ENCODE peak calls at places on chromosomes 12 and 14, in six cellular contexts. One of them, this sample, is unnamed.

GRCh38 chr12:60212159-60213000 is 616.6 kb downstream of the SLC16A7 start:
- DNase-seq in H1: no peak
- DNase-seq in mesenchymal stem cell: no peak
- DNase-seq in mesendoderm: no peak
- DNase-seq in neuronal stem cell: no peak
- DNase-seq in IMR-90: no peak
- DNase-seq in this sample: no peak

GRCh38 chr12:32477714-32478113 is 78.4 kb downstream of the FGD4 start:
- DNase-seq in H1: no peak
- DNase-seq in IMR-90: no peak
- DNase-seq in mesenchymal stem cell: no peak
- DNase-seq in mesendoderm: no peak
- DNase-seq in neuronal stem cell: no peak
- DNase-seq in this sample: no peak

GRCh38 chr14:79551591-79551990 is 659.7 kb downstream of the DIO2 start:
- DNase-seq in H1: no peak
- DNase-seq in IMR-90: no peak
- DNase-seq in neuronal stem cell: no peak
- DNase-seq in mesenchymal stem cell: no peak
- DNase-seq in mesendoderm: no peak
- DNase-seq in this sample: no peak

GRCh38 chr14:80211143-80212024 is at the start of gene DIO2:
- DNase-seq in neuronal stem cell: no peak
- DNase-seq in mesendoderm: peak; percentile 43
- DNase-seq in H1: no peak
- DNase-seq in mesenchymal stem cell: no peak
- DNase-seq in IMR-90: peak; percentile 31
- DNase-seq in this sample: peak; percentile 36

GRCh38 chr12:126772171-126772864 is 1494.7 kb upstream of the TMEM132C start:
- DNase-seq in neuronal stem cell: no peak
- DNase-seq in mesendoderm: peak; percentile 25
- DNase-seq in H1: no peak
- DNase-seq in IMR-90: peak; percentile 2
- DNase-seq in mesenchymal stem cell: no peak
- DNase-seq in this sample: no peak

GRCh38 chr12:111976291-111976690 is 36.7 kb downstream of the TMEM116 start:
- DNase-seq in mesenchymal stem cell: peak; percentile 18
- DNase-seq in mesendoderm: no peak
- DNase-seq in H1: no peak
- DNase-seq in neuronal stem cell: no peak
- DNase-seq in IMR-90: no peak
- DNase-seq in this sample: no peak

GRCh38 chr12:130992979-130993538 is 39.4 kb downstream of the ADGRD1 start:
- DNase-seq in H1: no peak
- DNase-seq in mesenchymal stem cell: no peak
- DNase-seq in IMR-90: no peak
- DNase-seq in neuronal stem cell: no peak
- DNase-seq in mesendoderm: no peak
- DNase-seq in this sample: no peak

GRCh38 chr12:12024958-12025682 is 45.6 kb upstream of the BCL2L14 start:
- DNase-seq in IMR-90: no peak
- DNase-seq in H1: no peak
- DNase-seq in mesendoderm: no peak
- DNase-seq in neuronal stem cell: no peak
- DNase-seq in mesenchymal stem cell: no peak
- DNase-seq in this sample: no peak

GRCh38 chr14:72558721-72559120 is 335.2 kb downstream of the DPF3 start:
- DNase-seq in mesenchymal stem cell: no peak
- DNase-seq in H1: no peak
- DNase-seq in neuronal stem cell: no peak
- DNase-seq in mesendoderm: peak; percentile 8
- DNase-seq in IMR-90: peak; percentile 56
- DNase-seq in this sample: no peak

GRCh38 chr14:73610692-73611091 is 1.6 kb upstream of the ACOT6 start:
- DNase-seq in mesendoderm: no peak
- DNase-seq in neuronal stem cell: no peak
- DNase-seq in H1: no peak
- DNase-seq in mesenchymal stem cell: peak; percentile 53
- DNase-seq in IMR-90: peak; percentile 22
- DNase-seq in this sample: no peak

GRCh38 chr14:35883677-35884293 is 57.6 kb downstream of the BRMS1L start:
- DNase-seq in neuronal stem cell: no peak
- DNase-seq in H1: no peak
- DNase-seq in mesenchymal stem cell: peak; percentile 34
- DNase-seq in mesendoderm: peak; percentile 30
- DNase-seq in IMR-90: peak; percentile 18
- DNase-seq in this sample: no peak

GRCh38 chr12:70581199-70581598 is 56.0 kb downstream of the PTPRB start:
- DNase-seq in H1: no peak
- DNase-seq in neuronal stem cell: no peak
- DNase-seq in IMR-90: no peak
- DNase-seq in mesendoderm: no peak
- DNase-seq in mesenchymal stem cell: no peak
- DNase-seq in this sample: no peak

GRCh38 chr12:49954863-49955830 is 4.6 kb downstream of the AQP2 start:
- DNase-seq in IMR-90: no peak
- DNase-seq in mesenchymal stem cell: no peak
- DNase-seq in mesendoderm: peak; percentile 65
- DNase-seq in neuronal stem cell: no peak
- DNase-seq in H1: no peak
- DNase-seq in this sample: peak; percentile 78

GRCh38 chr12:124411291-124411878 is 116.5 kb downstream of the RFLNA start:
- DNase-seq in neuronal stem cell: no peak
- DNase-seq in mesendoderm: no peak
- DNase-seq in IMR-90: peak; percentile 96
- DNase-seq in mesenchymal stem cell: peak; percentile 93
- DNase-seq in H1: no peak
- DNase-seq in this sample: no peak

GRCh38 chr12:80491176-80491575 is 47.1 kb downstream of the PTPRQ start:
- DNase-seq in neuronal stem cell: no peak
- DNase-seq in H1: no peak
- DNase-seq in mesenchymal stem cell: no peak
- DNase-seq in IMR-90: no peak
- DNase-seq in mesendoderm: no peak
- DNase-seq in this sample: no peak

GRCh38 chr14:91873476-91874265 is 6.3 kb upstream of the TC2N start:
- DNase-seq in mesendoderm: no peak
- DNase-seq in neuronal stem cell: no peak
- DNase-seq in H1: no peak
- DNase-seq in IMR-90: peak; percentile 21
- DNase-seq in mesenchymal stem cell: no peak
- DNase-seq in this sample: no peak

GRCh38 chr12:45591635-45592034 is 137.9 kb upstream of the ARID2 start:
- DNase-seq in H1: no peak
- DNase-seq in neuronal stem cell: no peak
- DNase-seq in mesendoderm: no peak
- DNase-seq in mesenchymal stem cell: no peak
- DNase-seq in IMR-90: no peak
- DNase-seq in this sample: no peak

GRCh38 chr12:12749433-12749832 is 32.3 kb downstream of the CDKN1B start:
- DNase-seq in H1: no peak
- DNase-seq in mesenchymal stem cell: no peak
- DNase-seq in mesendoderm: peak; percentile 28
- DNase-seq in IMR-90: no peak
- DNase-seq in neuronal stem cell: no peak
- DNase-seq in this sample: no peak

GRCh38 chr12:123270380-123271181 is 1.1 kb downstream of the CDK2AP1 start:
- DNase-seq in mesendoderm: no peak
- DNase-seq in neuronal stem cell: no peak
- DNase-seq in H1: no peak
- DNase-seq in mesenchymal stem cell: peak; percentile 33
- DNase-seq in IMR-90: peak; percentile 28
- DNase-seq in this sample: no peak
- H2BK120ac ChIP-seq in mesendoderm: no peak overlapping the region
- H2BK120ac ChIP-seq in neuronal stem cell: peak overlapping the region; percentile 99
- H2BK120ac ChIP-seq in H1: no peak overlapping the region
- H2BK120ac ChIP-seq in mesenchymal stem cell: peak overlapping the region; percentile 80
- H2BK120ac ChIP-seq in IMR-90: peak overlapping the region; percentile 72
- H2BK120ac ChIP-seq in this sample: no peak overlapping the region

GRCh38 chr12:128079-128478 is 61.5 kb downstream of the IQSEC3 start:
- DNase-seq in mesendoderm: no peak
- DNase-seq in IMR-90: no peak
- DNase-seq in H1: no peak
- DNase-seq in mesenchymal stem cell: no peak
- DNase-seq in neuronal stem cell: no peak
- DNase-seq in this sample: no peak
- H2BK15ac ChIP-seq in mesendoderm: no peak overlapping the region
- H2BK15ac ChIP-seq in IMR-90: no peak overlapping the region
- H2BK15ac ChIP-seq in H1: no peak overlapping the region
- H2BK15ac ChIP-seq in mesenchymal stem cell: no peak overlapping the region
- H2BK15ac ChIP-seq in neuronal stem cell: no peak overlapping the region
- H2BK15ac ChIP-seq in this sample: no peak overlapping the region

GRCh38 chr14:64763801-64764511 is 59.7 kb downstream of the PLEKHG3 start:
- DNase-seq in mesendoderm: peak; percentile 61
- DNase-seq in mesenchymal stem cell: peak; percentile 80
- DNase-seq in H1: no peak
- DNase-seq in neuronal stem cell: no peak
- DNase-seq in IMR-90: peak; percentile 55
- DNase-seq in this sample: no peak
- H2BK120ac ChIP-seq in mesendoderm: no peak overlapping the region
- H2BK120ac ChIP-seq in mesenchymal stem cell: no peak overlapping the region
- H2BK120ac ChIP-seq in H1: no peak overlapping the region
- H2BK120ac ChIP-seq in neuronal stem cell: no peak overlapping the region
- H2BK120ac ChIP-seq in IMR-90: peak overlapping the region; percentile 67
- H2BK120ac ChIP-seq in this sample: no peak overlapping the region

GRCh38 chr14:60089201-60089600 is 2.5 kb upstream of the PCNX4 start:
- DNase-seq in H1: no peak
- DNase-seq in neuronal stem cell: no peak
- DNase-seq in mesendoderm: no peak
- DNase-seq in IMR-90: no peak
- DNase-seq in mesenchymal stem cell: no peak
- DNase-seq in this sample: no peak
- H2BK15ac ChIP-seq in H1: no peak overlapping the region
- H2BK15ac ChIP-seq in neuronal stem cell: no peak overlapping the region
- H2BK15ac ChIP-seq in mesendoderm: no peak overlapping the region
- H2BK15ac ChIP-seq in IMR-90: no peak overlapping the region
- H2BK15ac ChIP-seq in mesenchymal stem cell: no peak overlapping the region
- H2BK15ac ChIP-seq in this sample: no peak overlapping the region

GRCh38 chr14:50357124-50357523 is 39.6 kb downstream of the CDKL1 start:
- DNase-seq in H1: no peak
- DNase-seq in mesendoderm: no peak
- DNase-seq in IMR-90: no peak
- DNase-seq in neuronal stem cell: no peak
- DNase-seq in mesenchymal stem cell: no peak
- DNase-seq in this sample: no peak
- H2BK120ac ChIP-seq in H1: no peak overlapping the region
- H2BK120ac ChIP-seq in mesendoderm: no peak overlapping the region
- H2BK120ac ChIP-seq in IMR-90: no peak overlapping the region
- H2BK120ac ChIP-seq in neuronal stem cell: no peak overlapping the region
- H2BK120ac ChIP-seq in mesenchymal stem cell: no peak overlapping the region
- H2BK120ac ChIP-seq in this sample: no peak overlapping the region

GRCh38 chr14:81427348-81428058 is 27.4 kb upstream of the STON2 start:
- DNase-seq in mesendoderm: peak; percentile 67
- DNase-seq in H1: no peak
- DNase-seq in neuronal stem cell: no peak
- DNase-seq in IMR-90: no peak
- DNase-seq in mesenchymal stem cell: no peak
- DNase-seq in this sample: no peak
- H2BK15ac ChIP-seq in mesendoderm: no peak overlapping the region
- H2BK15ac ChIP-seq in H1: no peak overlapping the region
- H2BK15ac ChIP-seq in neuronal stem cell: no peak overlapping the region
- H2BK15ac ChIP-seq in IMR-90: no peak overlapping the region
- H2BK15ac ChIP-seq in mesenchymal stem cell: no peak overlapping the region
- H2BK15ac ChIP-seq in this sample: no peak overlapping the region

GRCh38 chr14:95547626-95548327 is 12.9 kb downstream of the GLRX5 start:
- DNase-seq in mesenchymal stem cell: peak; percentile 47
- DNase-seq in IMR-90: peak; percentile 66
- DNase-seq in mesendoderm: peak; percentile 91
- DNase-seq in neuronal stem cell: no peak
- DNase-seq in H1: peak; percentile 36
- DNase-seq in this sample: peak; percentile 52

GRCh38 chr14:95548328-95548929 is 13.6 kb downstream of the GLRX5 start:
- DNase-seq in neuronal stem cell: no peak
- DNase-seq in mesendoderm: no peak
- DNase-seq in H1: no peak
- DNase-seq in mesenchymal stem cell: no peak
- DNase-seq in IMR-90: no peak
- DNase-seq in this sample: no peak

GRCh38 chr14:95551435-95551834 is 16.6 kb downstream of the GLRX5 start:
- DNase-seq in mesendoderm: no peak
- DNase-seq in IMR-90: no peak
- DNase-seq in neuronal stem cell: no peak
- DNase-seq in mesenchymal stem cell: no peak
- DNase-seq in H1: no peak
- DNase-seq in this sample: no peak

GRCh38 chr14:95547272-95547625 is 12.4 kb downstream of the GLRX5 start:
- DNase-seq in neuronal stem cell: no peak
- DNase-seq in mesendoderm: peak; percentile 60
- DNase-seq in H1: no peak
- DNase-seq in IMR-90: no peak
- DNase-seq in mesenchymal stem cell: no peak
- DNase-seq in this sample: no peak

DNA sequence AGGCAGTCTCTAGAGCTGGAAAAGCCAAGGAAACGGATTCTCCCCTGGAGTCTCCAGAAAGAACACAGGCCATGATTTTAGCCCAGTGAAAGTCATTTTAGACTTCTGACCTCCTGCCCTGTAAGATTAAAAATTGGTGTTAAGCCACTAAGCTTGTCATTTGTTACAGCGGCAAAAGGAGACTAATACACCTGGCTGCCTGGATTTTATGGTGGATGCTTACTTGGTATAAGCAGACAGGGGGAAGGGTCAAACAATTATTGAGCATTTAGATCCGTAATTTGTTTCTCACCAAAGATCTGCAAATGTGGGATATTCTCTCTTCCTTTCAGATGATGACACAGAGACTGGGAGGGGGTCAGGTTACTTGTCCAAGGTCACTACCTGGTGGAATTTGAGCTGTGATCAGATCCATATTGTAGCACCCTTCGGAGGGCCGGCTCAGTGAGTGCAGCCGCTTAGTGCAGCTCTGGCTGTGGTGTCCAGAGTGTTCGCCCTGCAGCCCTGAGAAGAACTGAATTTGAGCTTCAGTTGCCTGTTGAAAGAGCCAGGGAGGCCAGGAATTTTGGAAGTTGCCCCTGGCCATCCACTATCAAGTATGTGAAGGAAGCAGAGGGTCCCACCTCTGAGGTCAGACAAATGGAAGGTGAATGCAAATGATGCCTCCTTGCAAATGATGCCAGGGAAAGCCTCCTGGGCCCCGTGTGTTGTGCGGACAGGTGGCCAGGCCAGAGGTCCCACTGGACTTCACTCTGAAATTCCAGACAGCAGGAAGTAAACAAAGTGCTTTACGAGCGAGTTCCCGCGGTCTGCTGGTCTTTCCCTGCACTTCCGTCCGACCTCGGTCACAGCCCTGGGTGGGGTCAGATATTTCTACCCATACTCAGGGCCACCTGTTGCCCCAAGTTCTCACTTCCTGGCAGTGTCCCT is 15.1 kb downstream of the GLRX5 start:
- DNase-seq in mesendoderm: peak; percentile 31
- DNase-seq in H1: no peak
- DNase-seq in neuronal stem cell: no peak
- DNase-seq in mesenchymal stem cell: no peak
- DNase-seq in IMR-90: no peak
- DNase-seq in this sample: no peak
- H2BK120ac ChIP-seq in mesendoderm: no peak overlapping the region
- H2BK120ac ChIP-seq in H1: no peak overlapping the region
- H2BK120ac ChIP-seq in neuronal stem cell: no peak overlapping the region
- H2BK120ac ChIP-seq in mesenchymal stem cell: no peak overlapping the region
- H2BK120ac ChIP-seq in IMR-90: no peak overlapping the region
- H2BK120ac ChIP-seq in this sample: no peak overlapping the region

This sample was measured in H9.